ENCODE peak calls at places on chromosome 12, in four cellular contexts. One of them, this sample, is unnamed. For H3K27me3, the result is how much of the 10 kb centered on the place peaks cover.

GRCh38 chr12:54603173-54603814 is 14.8 kb upstream of the PPP1R1A start:
- DNase-seq in stomach: peak
- DNase-seq in breast epithelium: peak
- DNase-seq in GM23338: peak
- DNase-seq in this sample: peak

GRCh38 chr12:6823161-6824084 is 1.8 kb downstream of the GPR162 start:
- DNase-seq in stomach: no peak
- DNase-seq in breast epithelium: no peak
- DNase-seq in GM23338: no peak
- DNase-seq in this sample: no peak

GRCh38 chr12:4609071-4609470 is 39.8 kb downstream of the AKAP3 start:
- DNase-seq in stomach: no peak
- DNase-seq in breast epithelium: no peak
- DNase-seq in GM23338: no peak
- DNase-seq in this sample: no peak

GRCh38 chr12:32505546-32505945 is 106.2 kb downstream of the FGD4 start:
- DNase-seq in stomach: no peak
- DNase-seq in breast epithelium: no peak
- DNase-seq in GM23338: no peak
- DNase-seq in this sample: no peak

GRCh38 chr12:6263931-6264330 is 46.6 kb upstream of the PLEKHG6 start:
- DNase-seq in stomach: no peak
- DNase-seq in breast epithelium: no peak
- DNase-seq in GM23338: no peak
- DNase-seq in this sample: no peak

GRCh38 chr12:4271433-4272013 is 2.0 kb upstream of the CCND2 start:
- DNase-seq in stomach: no peak
- DNase-seq in breast epithelium: no peak
- DNase-seq in GM23338: peak
- DNase-seq in this sample: no peak

GRCh38 chr12:16027012-16027411 is 115.9 kb downstream of the DERA start:
- DNase-seq in stomach: no peak
- DNase-seq in breast epithelium: no peak
- DNase-seq in GM23338: no peak
- DNase-seq in this sample: no peak

GRCh38 chr12:126337556-126337955 is 1272.3 kb downstream of the AACS start:
- DNase-seq in stomach: no peak
- DNase-seq in breast epithelium: no peak
- DNase-seq in GM23338: no peak
- DNase-seq in this sample: no peak

GRCh38 chr12:77847665-77848431 is 17.2 kb downstream of the NAV3 start:
- DNase-seq in stomach: no peak
- DNase-seq in breast epithelium: no peak
- DNase-seq in GM23338: no peak
- DNase-seq in this sample: no peak

GRCh38 chr12:13428538-13429265 is 232.2 kb downstream of the EMP1 start:
- DNase-seq in stomach: no peak
- DNase-seq in breast epithelium: no peak
- DNase-seq in GM23338: no peak
- DNase-seq in this sample: no peak

GRCh38 chr12:14915736-14916135 is 22.6 kb downstream of the ERP27 start:
- DNase-seq in stomach: no peak
- DNase-seq in breast epithelium: no peak
- DNase-seq in GM23338: no peak
- DNase-seq in this sample: no peak

GRCh38 chr12:108807476-108807875 is 49.9 kb downstream of the SSH1 start:
- DNase-seq in stomach: no peak
- DNase-seq in breast epithelium: no peak
- DNase-seq in GM23338: no peak
- DNase-seq in this sample: no peak

GRCh38 chr12:101819467-101819866 is 11.3 kb downstream of the GNPTAB start:
- DNase-seq in stomach: no peak
- DNase-seq in breast epithelium: no peak
- DNase-seq in GM23338: no peak
- DNase-seq in this sample: no peak

GRCh38 chr12:72448805-72449204 is 176.6 kb downstream of the TRHDE start:
- DNase-seq in stomach: no peak
- DNase-seq in breast epithelium: no peak
- DNase-seq in GM23338: no peak
- DNase-seq in this sample: no peak

GRCh38 chr12:32196250-32197198 is 89.9 kb downstream of the BICD1 start:
- DNase-seq in stomach: no peak
- DNase-seq in breast epithelium: no peak
- DNase-seq in GM23338: no peak
- DNase-seq in this sample: no peak

GRCh38 chr12:12278899-12279298 is 12.1 kb upstream of the LRP6 start:
- DNase-seq in stomach: no peak
- DNase-seq in breast epithelium: no peak
- DNase-seq in GM23338: no peak
- DNase-seq in this sample: no peak

GRCh38 chr12:38639625-38640024 is 265.8 kb downstream of the CPNE8 start:
- DNase-seq in stomach: no peak
- DNase-seq in breast epithelium: no peak
- DNase-seq in GM23338: no peak
- DNase-seq in this sample: no peak

GRCh38 chr12:75366629-75367028 is 24.3 kb upstream of the GLIPR1L2 start:
- DNase-seq in stomach: no peak
- DNase-seq in breast epithelium: no peak
- DNase-seq in GM23338: peak
- DNase-seq in this sample: no peak

GRCh38 chr12:109606261-109607028 is 32.9 kb downstream of the MVK start:
- DNase-seq in stomach: no peak
- DNase-seq in breast epithelium: no peak
- DNase-seq in GM23338: peak
- DNase-seq in this sample: no peak

DNA sequence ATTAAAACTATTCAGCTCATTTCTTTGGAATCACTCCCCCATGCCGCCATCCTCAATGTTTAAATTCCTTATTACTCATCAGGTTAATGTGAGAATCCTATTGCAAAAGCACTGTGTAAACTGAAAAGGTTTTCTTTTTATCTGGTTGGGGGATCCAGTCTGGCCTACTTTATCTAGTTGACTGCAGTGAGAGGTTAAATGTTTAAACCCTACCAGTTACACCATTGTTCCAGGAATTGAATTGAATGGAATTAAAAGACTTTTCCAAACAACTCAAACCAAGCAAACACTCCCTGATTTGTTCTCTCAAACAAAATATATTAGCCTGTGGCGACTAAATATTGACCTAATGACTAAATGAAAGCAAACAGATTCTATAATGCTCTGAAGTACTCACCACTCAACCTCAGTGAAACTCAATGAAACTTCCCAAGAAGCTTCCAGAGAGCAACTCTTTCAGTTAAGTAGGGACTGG is 100.5 kb downstream of the VEZT start:
- DNase-seq in stomach: no peak
- DNase-seq in breast epithelium: no peak
- DNase-seq in GM23338: no peak
- DNase-seq in this sample: no peak
- TF ChIP-seq POLR2AphosphoS5 in stomach: no peak
- TF ChIP-seq POLR2AphosphoS5 in breast epithelium: no peak
- TF ChIP-seq POLR2AphosphoS5 in GM23338: no peak
- TF ChIP-seq POLR2AphosphoS5 in this sample: no peak

GRCh38 chr12:26123482-26123980 is 1.3 kb downstream of the BHLHE41 start:
- DNase-seq in stomach: no peak
- DNase-seq in breast epithelium: no peak
- DNase-seq in GM23338: no peak
- DNase-seq in this sample: no peak
- H3K27me3 ChIP-seq in stomach: under half
- H3K27me3 ChIP-seq in breast epithelium: under half
- H3K27me3 ChIP-seq in GM23338: half or more
- H3K27me3 ChIP-seq in this sample: under half

DNA sequence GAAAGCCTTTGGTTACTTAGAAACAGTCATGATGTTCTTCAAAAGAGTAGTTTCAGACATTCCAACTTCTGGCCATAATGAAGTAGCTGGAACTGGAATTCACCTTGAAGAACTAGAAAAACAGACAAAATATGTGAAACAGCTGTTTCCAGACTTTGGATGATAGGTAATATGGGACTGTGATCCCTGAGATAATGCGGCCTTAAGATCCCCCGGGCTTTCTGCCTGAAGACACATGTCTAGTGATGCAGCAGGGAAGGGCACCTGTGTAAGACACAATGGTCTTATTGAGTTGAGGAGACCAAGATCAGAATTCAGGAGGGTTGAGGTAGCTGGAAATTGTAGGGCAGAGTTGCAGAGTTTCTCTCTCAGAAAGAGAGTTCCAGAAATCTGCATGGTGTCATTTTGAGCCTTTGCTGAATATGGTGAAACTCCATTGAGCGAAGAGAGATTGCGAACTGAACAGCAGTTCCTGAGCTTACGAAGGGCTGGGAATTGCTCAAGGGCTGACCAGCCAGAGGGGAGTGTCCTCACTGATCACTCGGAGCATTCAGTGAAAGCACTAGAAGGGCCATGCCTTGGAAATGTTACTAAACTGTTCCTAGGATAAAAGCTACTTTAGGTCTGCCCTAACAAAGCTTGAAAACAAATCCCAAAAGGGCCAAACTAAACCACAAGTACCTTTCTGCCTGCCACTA is 41.7 kb upstream of the FRS2 start:
- DNase-seq in stomach: no peak
- DNase-seq in breast epithelium: no peak
- DNase-seq in GM23338: no peak
- DNase-seq in this sample: no peak
- TF ChIP-seq POLR2AphosphoS5 in stomach: no peak
- TF ChIP-seq POLR2AphosphoS5 in breast epithelium: no peak
- TF ChIP-seq POLR2AphosphoS5 in GM23338: no peak
- TF ChIP-seq POLR2AphosphoS5 in this sample: no peak

DNA sequence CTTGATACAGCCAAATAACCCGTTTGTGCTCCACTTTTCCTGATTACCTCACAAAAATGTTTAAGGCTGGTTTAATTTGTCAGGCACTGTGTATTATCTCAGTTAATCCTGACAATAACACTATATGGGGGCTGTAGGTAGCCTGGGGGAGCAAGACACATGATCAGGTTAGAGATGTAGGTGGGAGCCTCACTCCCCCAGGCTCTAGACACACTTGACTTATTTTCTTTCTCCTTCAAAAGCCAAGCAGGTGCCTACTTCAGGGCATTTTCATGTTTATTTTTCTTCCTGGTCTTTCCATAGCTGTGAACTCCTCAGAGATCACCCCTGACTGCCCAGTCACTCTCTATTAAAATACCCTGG is 120.0 kb upstream of the TMCC3 start:
- DNase-seq in stomach: no peak
- DNase-seq in breast epithelium: no peak
- DNase-seq in GM23338: no peak
- DNase-seq in this sample: no peak
- H3K27me3 ChIP-seq in stomach: under half
- H3K27me3 ChIP-seq in breast epithelium: under half
- H3K27me3 ChIP-seq in GM23338: under half
- H3K27me3 ChIP-seq in this sample: under half

DNA sequence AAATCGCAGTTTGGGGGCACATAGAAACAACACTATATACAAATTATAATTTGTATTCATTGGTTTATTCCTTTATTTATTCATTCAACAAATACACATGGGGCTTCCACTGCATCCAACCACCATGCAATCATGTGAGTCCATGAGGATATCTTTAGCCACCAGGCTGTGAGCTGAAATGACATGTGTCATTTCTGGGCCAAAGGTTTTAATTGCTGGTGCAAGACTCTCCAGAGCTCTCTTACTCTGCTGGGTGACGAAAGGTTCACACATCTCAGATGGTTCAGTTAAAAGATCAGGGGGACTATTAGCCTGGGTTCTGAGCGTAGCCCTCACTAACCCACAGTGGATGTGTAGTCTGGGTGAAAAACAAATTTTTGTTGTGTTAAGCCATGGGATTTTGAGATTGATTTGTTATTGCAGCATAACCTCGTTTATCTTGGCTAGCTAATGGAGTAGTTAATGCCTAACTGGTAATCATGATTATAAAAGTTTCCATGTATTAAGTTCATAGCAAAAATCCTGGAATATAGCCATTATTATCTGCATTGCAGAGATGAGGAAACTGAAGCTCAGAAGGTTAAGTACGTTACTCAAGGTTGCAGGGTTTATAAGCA is 251.5 kb downstream of the RMST start:
- DNase-seq in stomach: no peak
- DNase-seq in breast epithelium: no peak
- DNase-seq in GM23338: no peak
- DNase-seq in this sample: no peak
- TF ChIP-seq POLR2AphosphoS5 in stomach: no peak
- TF ChIP-seq POLR2AphosphoS5 in breast epithelium: no peak
- TF ChIP-seq POLR2AphosphoS5 in GM23338: no peak
- TF ChIP-seq POLR2AphosphoS5 in this sample: no peak

This sample was measured in transverse colon.